ENCODE peak calls at places on chromosomes 4 and X, in nine cellular contexts. One of them, this sample, is unnamed.

GRCh38 chr4:132502096-132502552 is 647.0 kb upstream of the PCDH10 start:
- DNase-seq in brain microvascular endothelial cell: no peak
- DNase-seq in type B pancreatic cell: no peak
- DNase-seq in activated T-cell treated with anti-CD3 and anti-CD28 coated beads for 24 hours: no peak
- DNase-seq in IMR-90: no peak
- DNase-seq in HFFc6: no peak
- DNase-seq in stimulated activated CD4-positive, alpha-beta T cell treated with anti-CD3 and anti-CD28 coated beads, Interleukin-4, amount 100 ng/mL, for 48 hours: no peak
- DNase-seq in neural crest cell: no peak
- DNase-seq in T-helper 9 cell: no peak
- DNase-seq in this sample: no peak

GRCh38 chr4:6222761-6223292 is 22.5 kb upstream of the JAKMIP1 start:
- DNase-seq in type B pancreatic cell: no peak
- DNase-seq in stimulated activated CD4-positive, alpha-beta T cell treated with anti-CD3 and anti-CD28 coated beads, Interleukin-4, amount 100 ng/mL, for 48 hours: no peak
- DNase-seq in brain microvascular endothelial cell: no peak
- DNase-seq in HFFc6: no peak
- DNase-seq in neural crest cell: peak
- DNase-seq in T-helper 9 cell: no peak
- DNase-seq in IMR-90: no peak
- DNase-seq in activated T-cell treated with anti-CD3 and anti-CD28 coated beads for 24 hours: no peak
- DNase-seq in this sample: no peak

GRCh38 chr4:126800723-126801191 is 832.0 kb upstream of the INTU start:
- DNase-seq in neural crest cell: no peak
- DNase-seq in type B pancreatic cell: no peak
- DNase-seq in T-helper 9 cell: no peak
- DNase-seq in HFFc6: no peak
- DNase-seq in IMR-90: no peak
- DNase-seq in brain microvascular endothelial cell: no peak
- DNase-seq in activated T-cell treated with anti-CD3 and anti-CD28 coated beads for 24 hours: no peak
- DNase-seq in stimulated activated CD4-positive, alpha-beta T cell treated with anti-CD3 and anti-CD28 coated beads, Interleukin-4, amount 100 ng/mL, for 48 hours: no peak
- DNase-seq in this sample: no peak

GRCh38 chrX:106711375-106711774 is 15.1 kb upstream of the RNF128 start:
- DNase-seq in IMR-90: no peak
- DNase-seq in type B pancreatic cell: no peak
- DNase-seq in neural crest cell: no peak
- DNase-seq in activated T-cell treated with anti-CD3 and anti-CD28 coated beads for 24 hours: no peak
- DNase-seq in brain microvascular endothelial cell: no peak
- DNase-seq in T-helper 9 cell: no peak
- DNase-seq in HFFc6: no peak
- DNase-seq in stimulated activated CD4-positive, alpha-beta T cell treated with anti-CD3 and anti-CD28 coated beads, Interleukin-4, amount 100 ng/mL, for 48 hours: no peak
- DNase-seq in this sample: no peak

GRCh38 chr4:80096175-80096850 is 23.3 kb upstream of the ANTXR2 start:
- DNase-seq in brain microvascular endothelial cell: no peak
- DNase-seq in HFFc6: no peak
- DNase-seq in activated T-cell treated with anti-CD3 and anti-CD28 coated beads for 24 hours: no peak
- DNase-seq in neural crest cell: no peak
- DNase-seq in type B pancreatic cell: no peak
- DNase-seq in IMR-90: no peak
- DNase-seq in stimulated activated CD4-positive, alpha-beta T cell treated with anti-CD3 and anti-CD28 coated beads, Interleukin-4, amount 100 ng/mL, for 48 hours: no peak
- DNase-seq in T-helper 9 cell: no peak
- DNase-seq in this sample: no peak

GRCh38 chrX:44310227-44310626 is 33.2 kb downstream of the EFHC2 start:
- DNase-seq in IMR-90: no peak
- DNase-seq in type B pancreatic cell: no peak
- DNase-seq in stimulated activated CD4-positive, alpha-beta T cell treated with anti-CD3 and anti-CD28 coated beads, Interleukin-4, amount 100 ng/mL, for 48 hours: no peak
- DNase-seq in brain microvascular endothelial cell: no peak
- DNase-seq in T-helper 9 cell: no peak
- DNase-seq in HFFc6: no peak
- DNase-seq in activated T-cell treated with anti-CD3 and anti-CD28 coated beads for 24 hours: no peak
- DNase-seq in neural crest cell: no peak
- DNase-seq in this sample: no peak

GRCh38 chr4:10529891-10530786 is 72.9 kb upstream of the ZNF518B start:
- DNase-seq in type B pancreatic cell: no peak
- DNase-seq in T-helper 9 cell: no peak
- DNase-seq in activated T-cell treated with anti-CD3 and anti-CD28 coated beads for 24 hours: no peak
- DNase-seq in HFFc6: no peak
- DNase-seq in IMR-90: no peak
- DNase-seq in stimulated activated CD4-positive, alpha-beta T cell treated with anti-CD3 and anti-CD28 coated beads, Interleukin-4, amount 100 ng/mL, for 48 hours: no peak
- DNase-seq in brain microvascular endothelial cell: peak
- DNase-seq in neural crest cell: no peak
- DNase-seq in this sample: no peak

GRCh38 chrX:34956915-34957314 is 14.3 kb downstream of the FAM47B start:
- DNase-seq in IMR-90: peak
- DNase-seq in stimulated activated CD4-positive, alpha-beta T cell treated with anti-CD3 and anti-CD28 coated beads, Interleukin-4, amount 100 ng/mL, for 48 hours: no peak
- DNase-seq in HFFc6: peak
- DNase-seq in type B pancreatic cell: no peak
- DNase-seq in T-helper 9 cell: no peak
- DNase-seq in activated T-cell treated with anti-CD3 and anti-CD28 coated beads for 24 hours: no peak
- DNase-seq in brain microvascular endothelial cell: no peak
- DNase-seq in neural crest cell: no peak
- DNase-seq in this sample: peak

GRCh38 chr4:113169368-113169767 is 119.9 kb downstream of the ANK2 start:
- DNase-seq in HFFc6: no peak
- DNase-seq in type B pancreatic cell: no peak
- DNase-seq in brain microvascular endothelial cell: peak
- DNase-seq in neural crest cell: no peak
- DNase-seq in IMR-90: no peak
- DNase-seq in activated T-cell treated with anti-CD3 and anti-CD28 coated beads for 24 hours: no peak
- DNase-seq in T-helper 9 cell: no peak
- DNase-seq in stimulated activated CD4-positive, alpha-beta T cell treated with anti-CD3 and anti-CD28 coated beads, Interleukin-4, amount 100 ng/mL, for 48 hours: no peak
- DNase-seq in this sample: peak

This sample was measured in kidney glomerular epithelial cell.